ENCODE peak calls at places on chromosomes 4 and X, in seven cellular contexts. One of them, this sample, is unnamed.
A peak's percentile ranks its signal among the peaks of the same experiment; 100 is the strongest.

GRCh38 chrX:22276781-22277180 is 4.1 kb downstream of the CBLL2 start:
- DNase-seq in neuronal stem cell: no peak
- DNase-seq in fibroblast of pulmonary artery: no peak
- DNase-seq in ovary: no peak
- DNase-seq in GM23248: peak; percentile 48
- DNase-seq in K562: no peak
- DNase-seq in CD8-positive, alpha-beta T cell: no peak
- DNase-seq in this sample: no peak

GRCh38 chrX:134821370-134821769 is 163.1 kb upstream of the PLAC1 start:
- DNase-seq in neuronal stem cell: no peak
- DNase-seq in fibroblast of pulmonary artery: peak; percentile 83
- DNase-seq in ovary: no peak
- DNase-seq in GM23248: peak; percentile 60
- DNase-seq in K562: no peak
- DNase-seq in CD8-positive, alpha-beta T cell: no peak
- DNase-seq in this sample: no peak

GRCh38 chr4:71944956-71945355 is 86.8 kb upstream of the NPFFR2 start:
- DNase-seq in neuronal stem cell: no peak
- DNase-seq in fibroblast of pulmonary artery: peak; percentile 57
- DNase-seq in ovary: no peak
- DNase-seq in GM23248: peak; percentile 1
- DNase-seq in K562: no peak
- DNase-seq in CD8-positive, alpha-beta T cell: no peak
- DNase-seq in this sample: no peak

GRCh38 chrX:155997436-155997835 is at the start of gene IL9R:
- DNase-seq in neuronal stem cell: no peak
- DNase-seq in fibroblast of pulmonary artery: no peak
- DNase-seq in ovary: no peak
- DNase-seq in GM23248: no peak
- DNase-seq in K562: peak; percentile 19
- DNase-seq in CD8-positive, alpha-beta T cell: peak; percentile 43
- DNase-seq in this sample: no peak

GRCh38 chrX:15789979-15790765 is at the start of gene ZRSR2:
- DNase-seq in neuronal stem cell: peak; percentile 36
- DNase-seq in fibroblast of pulmonary artery: peak; percentile 66
- DNase-seq in ovary: peak; percentile 80
- DNase-seq in GM23248: peak; percentile 86
- DNase-seq in K562: peak; percentile 82
- DNase-seq in CD8-positive, alpha-beta T cell: peak; percentile 91
- DNase-seq in this sample: peak; percentile 95

GRCh38 chrX:12505127-12505526 is 286.1 kb upstream of the PRPS2 start:
- DNase-seq in neuronal stem cell: no peak
- DNase-seq in fibroblast of pulmonary artery: no peak
- DNase-seq in ovary: no peak
- DNase-seq in GM23248: no peak
- DNase-seq in K562: no peak
- DNase-seq in CD8-positive, alpha-beta T cell: no peak
- DNase-seq in this sample: no peak

GRCh38 chr4:3009422-3009821 is 46.1 kb downstream of the GRK4 start:
- DNase-seq in neuronal stem cell: peak; percentile 11
- DNase-seq in fibroblast of pulmonary artery: peak; percentile 16
- DNase-seq in ovary: no peak
- DNase-seq in GM23248: peak; percentile 68
- DNase-seq in K562: no peak
- DNase-seq in CD8-positive, alpha-beta T cell: no peak
- DNase-seq in this sample: no peak

GRCh38 chrX:16671005-16671404 is 21.0 kb downstream of the S100G start:
- DNase-seq in neuronal stem cell: no peak
- DNase-seq in fibroblast of pulmonary artery: peak; percentile 76
- DNase-seq in ovary: no peak
- DNase-seq in GM23248: peak; percentile 59
- DNase-seq in K562: peak; percentile 50
- DNase-seq in CD8-positive, alpha-beta T cell: peak; percentile 8
- DNase-seq in this sample: no peak

GRCh38 chr4:184103755-184104367 is 113.8 kb downstream of the ENPP6 start:
- DNase-seq in neuronal stem cell: no peak
- DNase-seq in fibroblast of pulmonary artery: no peak
- DNase-seq in ovary: no peak
- DNase-seq in GM23248: no peak
- DNase-seq in K562: no peak
- DNase-seq in CD8-positive, alpha-beta T cell: no peak
- DNase-seq in this sample: no peak

GRCh38 chrX:23779025-23779424 is 3.9 kb upstream of the SAT1 start:
- DNase-seq in neuronal stem cell: no peak
- DNase-seq in fibroblast of pulmonary artery: peak; percentile 38
- DNase-seq in ovary: no peak
- DNase-seq in GM23248: peak; percentile 84
- DNase-seq in K562: no peak
- DNase-seq in CD8-positive, alpha-beta T cell: no peak
- DNase-seq in this sample: no peak

GRCh38 chr4:77636902-77637301 is 31.3 kb downstream of the CXCL13 start:
- DNase-seq in neuronal stem cell: no peak
- DNase-seq in fibroblast of pulmonary artery: peak; percentile 90
- DNase-seq in ovary: no peak
- DNase-seq in GM23248: peak; percentile 78
- DNase-seq in K562: no peak
- DNase-seq in CD8-positive, alpha-beta T cell: no peak
- DNase-seq in this sample: peak; percentile 70

GRCh38 chr4:182496392-182496791 is 253.2 kb downstream of the TENM3 start:
- DNase-seq in neuronal stem cell: no peak
- DNase-seq in fibroblast of pulmonary artery: no peak
- DNase-seq in ovary: no peak
- DNase-seq in GM23248: no peak
- DNase-seq in K562: no peak
- DNase-seq in CD8-positive, alpha-beta T cell: no peak
- DNase-seq in this sample: no peak

GRCh38 chrX:129701624-129702069 is 37.1 kb upstream of the XPNPEP2 start:
- DNase-seq in neuronal stem cell: no peak
- DNase-seq in fibroblast of pulmonary artery: peak; percentile 72
- DNase-seq in ovary: peak; percentile 43
- DNase-seq in GM23248: peak; percentile 66
- DNase-seq in K562: no peak
- DNase-seq in CD8-positive, alpha-beta T cell: no peak
- DNase-seq in this sample: peak; percentile 86

GRCh38 chr4:123446791-123447474 is 50.3 kb downstream of the SPRY1 start:
- DNase-seq in neuronal stem cell: no peak
- DNase-seq in fibroblast of pulmonary artery: no peak
- DNase-seq in ovary: no peak
- DNase-seq in GM23248: no peak
- DNase-seq in K562: no peak
- DNase-seq in CD8-positive, alpha-beta T cell: no peak
- DNase-seq in this sample: no peak

GRCh38 chr4:107747748-107748486 is 27.9 kb upstream of the PAPSS1 start:
- DNase-seq in neuronal stem cell: no peak
- DNase-seq in fibroblast of pulmonary artery: no peak
- DNase-seq in ovary: no peak
- DNase-seq in GM23248: no peak
- DNase-seq in K562: no peak
- DNase-seq in CD8-positive, alpha-beta T cell: no peak
- DNase-seq in this sample: no peak

GRCh38 chr4:75512336-75513211 is 1.6 kb downstream of the RCHY1 start:
- DNase-seq in neuronal stem cell: no peak
- DNase-seq in fibroblast of pulmonary artery: peak; percentile 43
- DNase-seq in ovary: no peak
- DNase-seq in GM23248: peak; percentile 63
- DNase-seq in K562: peak; percentile 61
- DNase-seq in CD8-positive, alpha-beta T cell: no peak
- DNase-seq in this sample: no peak

GRCh38 chr4:123976875-123977274 is 580.3 kb downstream of the SPRY1 start:
- DNase-seq in neuronal stem cell: no peak
- DNase-seq in fibroblast of pulmonary artery: no peak
- DNase-seq in ovary: no peak
- DNase-seq in GM23248: no peak
- DNase-seq in K562: no peak
- DNase-seq in CD8-positive, alpha-beta T cell: no peak
- DNase-seq in this sample: no peak

GRCh38 chrX:3820170-3820569 is 106.7 kb upstream of the PRKX start:
- DNase-seq in neuronal stem cell: no peak
- DNase-seq in fibroblast of pulmonary artery: peak; percentile 55
- DNase-seq in ovary: no peak
- DNase-seq in GM23248: peak; percentile 78
- DNase-seq in K562: no peak
- DNase-seq in CD8-positive, alpha-beta T cell: no peak
- DNase-seq in this sample: no peak

GRCh38 chr4:9703391-9703790 is 78.0 kb upstream of the DRD5 start:
- DNase-seq in neuronal stem cell: peak; percentile 51
- DNase-seq in fibroblast of pulmonary artery: peak; percentile 26
- DNase-seq in ovary: no peak
- DNase-seq in GM23248: peak; percentile 43
- DNase-seq in K562: peak; percentile 56
- DNase-seq in CD8-positive, alpha-beta T cell: peak; percentile 63
- DNase-seq in this sample: no peak

GRCh38 chrX:10280061-10280460 is 123.3 kb downstream of the CLCN4 start:
- DNase-seq in neuronal stem cell: no peak
- DNase-seq in fibroblast of pulmonary artery: no peak
- DNase-seq in ovary: no peak
- DNase-seq in GM23248: no peak
- DNase-seq in K562: no peak
- DNase-seq in CD8-positive, alpha-beta T cell: no peak
- DNase-seq in this sample: no peak

GRCh38 chr4:41611881-41612871 is 74.2 kb downstream of the LIMCH1 start:
- DNase-seq in neuronal stem cell: peak; percentile 52
- DNase-seq in fibroblast of pulmonary artery: peak; percentile 51
- DNase-seq in ovary: peak; percentile 43
- DNase-seq in GM23248: peak; percentile 60
- DNase-seq in K562: no peak
- DNase-seq in CD8-positive, alpha-beta T cell: no peak
- DNase-seq in this sample: no peak

GRCh38 chrX:108250654-108251579 is 159.3 kb downstream of the ATG4A start:
- DNase-seq in neuronal stem cell: peak; percentile 17
- DNase-seq in fibroblast of pulmonary artery: no peak
- DNase-seq in ovary: no peak
- DNase-seq in GM23248: no peak
- DNase-seq in K562: no peak
- DNase-seq in CD8-positive, alpha-beta T cell: no peak
- DNase-seq in this sample: no peak

GRCh38 chr4:108937066-108937465 is 174.2 kb upstream of the ETNPPL start:
- DNase-seq in neuronal stem cell: no peak
- DNase-seq in fibroblast of pulmonary artery: no peak
- DNase-seq in ovary: no peak
- DNase-seq in GM23248: no peak
- DNase-seq in K562: no peak
- DNase-seq in CD8-positive, alpha-beta T cell: no peak
- DNase-seq in this sample: no peak

GRCh38 chr4:152352645-152353116 is 183.2 kb downstream of the FBXW7 start:
- DNase-seq in neuronal stem cell: peak; percentile 80
- DNase-seq in fibroblast of pulmonary artery: peak; percentile 98
- DNase-seq in ovary: peak; percentile 60
- DNase-seq in GM23248: peak; percentile 96
- DNase-seq in K562: no peak
- DNase-seq in CD8-positive, alpha-beta T cell: peak; percentile 32
- DNase-seq in this sample: peak; percentile 50

GRCh38 chr4:4995103-4995761 is 24.0 kb downstream of the CYTL1 start:
- DNase-seq in neuronal stem cell: peak; percentile 76
- DNase-seq in fibroblast of pulmonary artery: peak; percentile 65
- DNase-seq in ovary: peak; percentile 55
- DNase-seq in GM23248: peak; percentile 78
- DNase-seq in K562: peak; percentile 82
- DNase-seq in CD8-positive, alpha-beta T cell: peak; percentile 31
- DNase-seq in this sample: peak; percentile 90

GRCh38 chr4:51963871-51964513 is 56.2 kb downstream of the LRRC66 start:
- DNase-seq in neuronal stem cell: no peak
- DNase-seq in fibroblast of pulmonary artery: no peak
- DNase-seq in ovary: no peak
- DNase-seq in GM23248: no peak
- DNase-seq in K562: no peak
- DNase-seq in CD8-positive, alpha-beta T cell: no peak
- DNase-seq in this sample: no peak

GRCh38 chr4:108247511-108248088 is 78.9 kb upstream of the LEF1 start:
- DNase-seq in neuronal stem cell: peak; percentile 61
- DNase-seq in fibroblast of pulmonary artery: no peak
- DNase-seq in ovary: no peak
- DNase-seq in GM23248: no peak
- DNase-seq in K562: no peak
- DNase-seq in CD8-positive, alpha-beta T cell: no peak
- DNase-seq in this sample: no peak

GRCh38 chr4:142402925-142403324 is 443.2 kb downstream of the INPP4B start:
- DNase-seq in neuronal stem cell: no peak
- DNase-seq in fibroblast of pulmonary artery: peak; percentile 63
- DNase-seq in ovary: no peak
- DNase-seq in GM23248: peak; percentile 67
- DNase-seq in K562: no peak
- DNase-seq in CD8-positive, alpha-beta T cell: no peak
- DNase-seq in this sample: no peak

DNA sequence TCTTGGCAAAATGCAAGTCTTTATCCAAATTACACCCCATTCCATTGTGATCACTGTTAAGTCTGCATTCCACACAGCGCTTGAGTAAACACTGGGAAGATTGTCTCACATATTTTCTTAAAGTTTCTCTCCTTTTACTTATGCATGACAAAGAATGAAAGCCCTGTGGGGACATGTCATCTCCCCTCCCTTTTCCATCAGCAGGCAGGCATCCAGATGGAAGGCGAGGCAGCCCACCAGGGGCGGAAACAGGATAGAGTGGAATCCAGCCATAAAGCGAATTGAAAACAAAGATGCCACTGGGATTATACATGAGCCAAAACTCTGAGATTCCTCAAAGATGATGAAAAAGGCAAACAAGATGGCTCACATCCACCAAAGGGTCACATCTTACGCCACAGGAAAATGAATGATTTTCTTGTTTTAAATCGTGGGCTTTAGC is 78.2 kb downstream of the AFAP1 start:
- DNase-seq in neuronal stem cell: peak; percentile 17
- DNase-seq in fibroblast of pulmonary artery: peak; percentile 96
- DNase-seq in ovary: no peak
- DNase-seq in GM23248: peak; percentile 93
- DNase-seq in K562: no peak
- DNase-seq in CD8-positive, alpha-beta T cell: no peak
- DNase-seq in this sample: no peak
- H3K4me3 ChIP-seq in neuronal stem cell: no peak overlapping the region
- H3K4me3 ChIP-seq in fibroblast of pulmonary artery: no peak overlapping the region
- H3K4me3 ChIP-seq in ovary: no peak overlapping the region
- H3K4me3 ChIP-seq in GM23248: peak overlapping the region; percentile 23
- H3K4me3 ChIP-seq in K562: no peak overlapping the region
- H3K4me3 ChIP-seq in CD8-positive, alpha-beta T cell: no peak overlapping the region
- H3K4me3 ChIP-seq in this sample: no peak overlapping the region

GRCh38 chr4:78937837-78938236 is 1.4 kb downstream of the PAQR3 start:
- DNase-seq in neuronal stem cell: no peak
- DNase-seq in fibroblast of pulmonary artery: peak; percentile 25
- DNase-seq in ovary: no peak
- DNase-seq in GM23248: peak; percentile 75
- DNase-seq in K562: no peak
- DNase-seq in CD8-positive, alpha-beta T cell: no peak
- DNase-seq in this sample: no peak
- H3K4me3 ChIP-seq in neuronal stem cell: peak overlapping the region; percentile 99
- H3K4me3 ChIP-seq in fibroblast of pulmonary artery: no peak overlapping the region
- H3K4me3 ChIP-seq in ovary: peak overlapping the region; percentile 67
- H3K4me3 ChIP-seq in GM23248: peak overlapping the region; percentile 94
- H3K4me3 ChIP-seq in K562: peak overlapping the region; percentile 68
- H3K4me3 ChIP-seq in CD8-positive, alpha-beta T cell: no peak overlapping the region
- H3K4me3 ChIP-seq in this sample: no peak overlapping the region

GRCh38 chr4:158521490-158522111 is at the start of gene RXFP1:
- DNase-seq in neuronal stem cell: no peak
- DNase-seq in fibroblast of pulmonary artery: peak; percentile 10
- DNase-seq in ovary: no peak
- DNase-seq in GM23248: peak; percentile 25
- DNase-seq in K562: no peak
- DNase-seq in CD8-positive, alpha-beta T cell: no peak
- DNase-seq in this sample: no peak
- H3K4me3 ChIP-seq in neuronal stem cell: no peak within 1 kb of the TSS
- H3K4me3 ChIP-seq in fibroblast of pulmonary artery: peak within 1 kb of the TSS; percentile 4
- H3K4me3 ChIP-seq in ovary: no peak within 1 kb of the TSS
- H3K4me3 ChIP-seq in GM23248: peak within 1 kb of the TSS; percentile 71
- H3K4me3 ChIP-seq in K562: no peak within 1 kb of the TSS
- H3K4me3 ChIP-seq in CD8-positive, alpha-beta T cell: no peak within 1 kb of the TSS
- H3K4me3 ChIP-seq in this sample: peak within 1 kb of the TSS; percentile 40

GRCh38 chr4:80074059-80074458 is 1.0 kb upstream of the ANTXR2 start:
- DNase-seq in neuronal stem cell: no peak
- DNase-seq in fibroblast of pulmonary artery: no peak
- DNase-seq in ovary: no peak
- DNase-seq in GM23248: no peak
- DNase-seq in K562: no peak
- DNase-seq in CD8-positive, alpha-beta T cell: no peak
- DNase-seq in this sample: no peak
- H3K4me3 ChIP-seq in neuronal stem cell: no peak overlapping the region
- H3K4me3 ChIP-seq in fibroblast of pulmonary artery: no peak overlapping the region
- H3K4me3 ChIP-seq in ovary: no peak overlapping the region
- H3K4me3 ChIP-seq in GM23248: no peak overlapping the region
- H3K4me3 ChIP-seq in K562: no peak overlapping the region
- H3K4me3 ChIP-seq in CD8-positive, alpha-beta T cell: no peak overlapping the region
- H3K4me3 ChIP-seq in this sample: no peak overlapping the region